ENCODE peak calls at places on chromosomes 5 and 9, in four cellular contexts. C, S, V and I are unnamed samples.
A peak's percentile ranks its signal among the peaks of the same experiment; 100 is the strongest.

GRCh38 chr9:73116030-73116429 is 35.6 kb upstream of the ANXA1 start:
- DNase-seq in C (no peak), V (no peak), S (no peak), I (no peak)

GRCh38 chr9:31916591-31917223 is 467.7 kb upstream of the ACO1 start:
- DNase-seq in S (no peak), V (peak; percentile 51), C (no peak), I (peak; percentile 20)

GRCh38 chr9:3916984-3917383 is 382.9 kb downstream of the GLIS3 start:
- DNase-seq in C (no peak), V (no peak), S (no peak), I (no peak)

GRCh38 chr9:137276757-137277328 is 683 bp upstream of the TOR4A start:
- DNase-seq in S (peak; percentile 77), V (peak; percentile 68), C (no peak), I (peak; percentile 62)

GRCh38 chr9:126376311-126376902 is 49.8 kb downstream of the MVB12B start:
- DNase-seq in S (no peak), C (no peak), V (no peak), I (no peak)

GRCh38 chr9:109422641-109423040 is 75.5 kb downstream of the PTPN3 start:
- DNase-seq in S (peak; percentile 22), C (no peak), V (no peak), I (no peak)

GRCh38 chr9:14812806-14813205 is 90.3 kb upstream of the CER1 start:
- DNase-seq in S (no peak), V (no peak), C (no peak), I (no peak)

GRCh38 chr9:129319076-129319937 is 141.2 kb upstream of the IER5L start:
- DNase-seq in S (no peak), V (no peak), C (no peak), I (no peak)

GRCh38 chr5:98510601-98511000 is 262.9 kb upstream of the RGMB start:
- DNase-seq in S (no peak), C (no peak), V (no peak), I (no peak)

GRCh38 chr5:115417076-115417475 is 120.6 kb upstream of the CCDC112 start:
- DNase-seq in C (no peak), V (no peak), S (no peak), I (no peak)

GRCh38 chr5:145245354-145245753 is 589.8 kb downstream of the PRELID2 start:
- DNase-seq in S (no peak), C (no peak), V (no peak), I (no peak)

GRCh38 chr5:64811050-64811640 is 42.4 kb downstream of the CWC27 start:
- DNase-seq in V (no peak), S (peak; percentile 28), C (peak; percentile 9), I (no peak)

GRCh38 chr5:115855959-115856358 is 14.2 kb downstream of the AP3S1 start:
- DNase-seq in C (no peak), S (no peak), V (no peak), I (no peak)

GRCh38 chr5:169190860-169191259 is 110.1 kb downstream of the SLIT3 start:
- DNase-seq in S (no peak), V (no peak), C (no peak), I (no peak)

GRCh38 chr5:68898961-68899471 is 194.8 kb upstream of the SLC30A5 start:
- DNase-seq in C (no peak), S (no peak), V (no peak), I (no peak)

GRCh38 chr5:68368686-68369359 is 153.3 kb downstream of the PIK3R1 start:
- DNase-seq in S (no peak), V (no peak), C (no peak), I (no peak)

GRCh38 chr5:94223231-94223630 is 395.2 kb downstream of the KIAA0825 start:
- DNase-seq in V (no peak), S (no peak), C (no peak), I (no peak)

DNA sequence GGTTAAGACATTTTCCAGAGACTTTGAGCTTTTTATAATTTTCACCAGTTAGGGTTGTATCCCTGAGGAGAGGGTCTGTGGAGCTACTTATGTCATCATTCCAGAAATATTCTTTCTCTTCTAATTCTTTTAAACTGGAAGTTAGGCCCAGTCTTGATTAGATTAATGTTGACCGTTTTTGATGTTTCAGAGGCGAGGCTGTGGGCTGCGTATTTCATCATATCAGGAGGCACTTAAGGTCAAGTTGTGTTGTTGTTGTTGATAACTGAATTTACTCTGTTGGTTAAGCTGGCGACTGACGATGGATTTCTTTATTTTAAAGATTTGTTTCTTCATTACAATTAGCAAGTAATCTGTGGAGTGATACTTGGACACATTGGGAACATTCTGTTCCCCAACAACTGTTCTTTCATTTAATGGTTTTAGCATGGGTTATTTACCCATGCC is 20.1 kb downstream of the IPO11 start:
- DNase-seq in V (no peak), S (no peak), C (no peak), I (no peak)
- TF ChIP-seq TEAD4 in V (no peak), S (no peak), C (no peak), I (no peak)

GRCh38 chr9:35272989-35273388 is 111.2 kb downstream of the UNC13B start:
- DNase-seq in C (no peak), S (no peak), V (no peak), I (no peak)
- TF ChIP-seq MAX in C (no peak), S (no peak), V (no peak), I (no peak)

DNA sequence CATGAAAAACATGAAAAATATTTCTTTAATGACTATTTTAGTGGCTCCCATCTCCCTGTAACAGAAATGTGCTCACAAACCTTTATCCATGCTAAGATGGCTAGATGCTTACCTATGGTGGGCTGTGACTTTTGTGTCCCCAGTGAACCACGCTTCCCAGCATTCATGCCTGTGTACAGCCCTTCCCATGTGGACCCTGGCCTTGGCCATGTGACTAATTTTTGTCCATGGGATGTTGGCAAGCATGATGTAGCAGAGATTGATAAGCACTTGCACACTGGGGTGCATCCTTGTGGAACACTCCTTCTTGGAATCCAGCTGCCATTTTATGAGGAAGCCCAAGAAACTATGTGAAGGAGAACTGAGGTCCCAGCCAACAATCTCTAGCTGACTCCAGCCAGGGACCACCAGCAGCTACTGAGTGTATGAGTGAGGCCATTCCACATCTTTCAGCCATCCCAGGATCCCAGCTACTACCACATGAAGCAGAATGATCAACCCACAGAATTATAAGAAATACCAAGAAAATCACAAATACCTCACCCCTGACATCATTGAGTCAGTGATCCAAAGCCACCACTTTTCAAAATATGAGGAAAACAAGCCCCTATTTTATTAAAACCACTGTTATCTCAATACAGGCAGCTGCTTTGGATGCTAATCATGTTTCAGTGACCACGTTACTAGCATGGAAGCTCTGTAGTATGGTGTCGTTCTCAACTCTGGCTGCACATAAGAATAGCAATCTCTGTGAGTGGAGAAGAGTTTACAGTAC is 16.1 kb upstream of the RAI14 start:
- DNase-seq in V (no peak), S (no peak), C (no peak), I (no peak)
- TF ChIP-seq TEAD4 in V (no peak), S (no peak), C (no peak), I (no peak)

GRCh38 chr5:56648460-56649034 is 166.8 kb upstream of the MAP3K1 start:
- DNase-seq in V (no peak), C (no peak), S (no peak), I (no peak)
- TF ChIP-seq MAX in V (no peak), C (no peak), S (no peak), I (no peak)

DNA sequence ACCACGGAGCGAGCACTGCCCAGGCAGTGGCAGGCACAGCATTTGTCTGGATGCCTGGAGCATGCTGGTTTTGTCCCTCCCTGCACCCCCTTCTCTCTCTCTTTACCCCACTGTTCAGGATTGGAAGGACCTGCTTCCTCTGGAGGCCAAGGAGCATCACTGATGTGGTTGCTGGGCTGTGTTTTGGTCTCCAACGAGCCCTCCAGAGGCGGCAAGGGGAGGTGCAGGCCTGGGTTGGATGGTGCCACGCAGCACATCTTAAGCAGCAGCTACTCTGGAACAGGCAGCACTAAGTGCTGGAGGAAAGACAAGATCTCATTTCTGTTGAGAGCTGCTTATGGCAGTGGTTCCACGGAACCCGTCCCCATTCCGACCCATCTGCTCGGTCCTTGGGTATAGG is 139.6 kb downstream of the CMYA5 start:
- DNase-seq in V (peak; percentile 74), S (no peak), C (no peak), I (peak; percentile 68)
- TF ChIP-seq TEAD4 in V (no peak), S (no peak), C (no peak), I (no peak)

GRCh38 chr9:131300444-131300843 is 10.9 kb downstream of the PLPP7 start:
- DNase-seq in C (no peak), V (no peak), S (no peak), I (no peak)
- TF ChIP-seq MAX in C (no peak), V (no peak), S (no peak), I (no peak)